ENCODE peak calls at places on chromosomes 16 and 17, in four cellular contexts. Y is GM12878, I is H1, J is HepG2. U is an unnamed sample. For H3K4me1, the result is how much of the 10 kb centered on the place peaks cover.

GRCh38 chr16:14527411-14528044 is 102.5 kb downstream of the PARN start:
- DNase-seq in I (no peak), Y (no peak), J (no peak), U (no peak)

GRCh38 chr17:18224053-18224427 is 1.4 kb upstream of the LLGL1 start:
- DNase-seq in I (no peak), Y (no peak), J (peak), U (no peak)

GRCh38 chr16:72860726-72861562 is 187.0 kb downstream of the ZFHX3 start:
- DNase-seq in Y (no peak), I (no peak), J (no peak), U (no peak)

GRCh38 chr17:35241520-35241919 is 1.4 kb upstream of the SLFN5 start:
- DNase-seq in Y (no peak), J (no peak), I (no peak), U (no peak)

GRCh38 chr17:69117855-69118758 is 23.6 kb downstream of the ABCA6 start:
- DNase-seq in I (no peak), Y (peak), J (no peak), U (no peak)

GRCh38 chr17:44049294-44050080 is 17.0 kb downstream of the LSM12 start:
- DNase-seq in I (no peak), J (no peak), Y (no peak), U (no peak)

GRCh38 chr17:82237083-82237745 is 8.4 kb downstream of the SLC16A3 start:
- DNase-seq in J (no peak), I (no peak), Y (no peak), U (no peak)

GRCh38 chr17:13025264-13025627 is 7.4 kb upstream of the ELAC2 start:
- DNase-seq in J (no peak), I (no peak), Y (no peak), U (no peak)

GRCh38 chr17:37339321-37339720 is 36.5 kb upstream of the C17orf78 start:
- DNase-seq in J (no peak), I (no peak), Y (no peak), U (no peak)

GRCh38 chr17:63840591-63841349 is 1.7 kb downstream of the SMARCD2 start:
- DNase-seq in Y (no peak), J (no peak), I (no peak), U (no peak)

GRCh38 chr16:87447323-87447722 is 45.5 kb downstream of the ZCCHC14 start:
- DNase-seq in Y (no peak), I (no peak), J (no peak), U (no peak)

GRCh38 chr16:55058576-55058975 is 127.9 kb downstream of the IRX5 start:
- DNase-seq in I (no peak), J (no peak), Y (no peak), U (no peak)

GRCh38 chr17:7922499-7923289 is 6.6 kb upstream of the RNF227 start:
- DNase-seq in J (no peak), Y (no peak), I (no peak), U (no peak)

GRCh38 chr17:17153709-17154108 is 52.4 kb downstream of the PLD6 start:
- DNase-seq in Y (no peak), I (no peak), J (no peak), U (no peak)

GRCh38 chr17:2089021-2089422 is 34.1 kb downstream of the HIC1 start:
- DNase-seq in J (no peak), I (no peak), Y (no peak), U (no peak)

GRCh38 chr17:78957076-78957475 is 22.6 kb downstream of the LGALS3BP start:
- DNase-seq in Y (no peak), I (no peak), J (no peak), U (no peak)

GRCh38 chr16:50598256-50598894 is 50.2 kb downstream of the NKD1 start:
- DNase-seq in Y (no peak), J (no peak), I (no peak), U (no peak)

GRCh38 chr17:19867094-19867653 is 562 bp downstream of the ULK2 start:
- DNase-seq in I (no peak), Y (no peak), J (peak), U (peak)

GRCh38 chr16:4661661-4662060 is 31.7 kb upstream of the NUDT16L1 start:
- DNase-seq in J (no peak), Y (no peak), I (no peak), U (no peak)

GRCh38 chr17:31015639-31016038 is 44.8 kb downstream of the RNF135 start:
- DNase-seq in J (no peak), Y (no peak), I (no peak), U (no peak)

GRCh38 chr17:65813306-65813705 is 251.9 kb upstream of the AXIN2 start:
- DNase-seq in Y (no peak), J (no peak), I (no peak), U (no peak)

GRCh38 chr17:33725675-33726271 is 432.7 kb upstream of the ASIC2 start:
- DNase-seq in J (peak), I (peak), Y (no peak), U (peak)

GRCh38 chr16:31873556-31874353 is at the start of gene ZNF267:
- DNase-seq in I (peak), J (peak), Y (peak), U (peak)

GRCh38 chr17:81482673-81483072 is 29.9 kb downstream of the ACTG1 start:
- DNase-seq in I (no peak), Y (no peak), J (no peak), U (no peak)

GRCh38 chr17:64196626-64197025 is 66.4 kb downstream of the TEX2 start:
- DNase-seq in I (no peak), Y (no peak), J (no peak), U (no peak)

GRCh38 chr17:50817142-50817751 is 18.1 kb upstream of the WFIKKN2 start:
- DNase-seq in J (no peak), Y (no peak), I (no peak), U (no peak)

GRCh38 chr16:27450836-27451341 is 48.9 kb downstream of the IL21R start:
- DNase-seq in Y (peak), J (no peak), I (no peak), U (no peak)
- H3K4me1 ChIP-seq in Y (half or more), J (under half), I (under half), U (under half)

DNA sequence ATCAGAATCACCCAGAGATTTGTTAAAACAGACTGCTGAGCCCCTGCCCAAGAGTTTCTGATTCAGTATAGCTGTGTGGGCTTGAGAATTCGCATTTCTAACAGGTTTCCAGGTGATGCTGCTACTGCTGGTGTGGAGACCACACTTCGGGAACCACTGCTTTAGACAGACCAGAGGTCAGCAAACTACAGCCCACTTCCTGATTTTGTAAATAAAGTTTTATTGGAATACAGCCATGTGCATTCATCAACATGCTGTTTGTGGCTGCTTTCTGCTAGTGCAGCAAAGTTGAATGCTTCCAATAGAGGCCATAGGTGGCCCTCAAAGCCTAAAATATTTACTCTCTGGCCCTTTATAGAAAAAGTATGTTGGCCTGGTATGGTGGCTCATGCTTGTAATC is 32.6 kb upstream of the CLEC19A start:
- DNase-seq in Y (no peak), J (no peak), I (no peak), U (no peak)
- TF ChIP-seq SUZ12 in Y (no peak), J (no peak), I (no peak), U (no peak)

GRCh38 chr16:24754543-24754942 is 25.1 kb downstream of the TNRC6A start:
- DNase-seq in Y (no peak), I (no peak), J (no peak), U (no peak)

GRCh38 chr16:24755201-24755874 is 25.9 kb downstream of the TNRC6A start:
- DNase-seq in J (no peak), I (no peak), Y (no peak), U (no peak)

GRCh38 chr16:24758373-24758772 is 28.9 kb downstream of the TNRC6A start:
- DNase-seq in I (no peak), Y (no peak), J (no peak), U (no peak)

GRCh38 chr16:24748242-24748641 is 18.8 kb downstream of the TNRC6A start:
- DNase-seq in J (no peak), Y (no peak), I (no peak), U (no peak)

DNA sequence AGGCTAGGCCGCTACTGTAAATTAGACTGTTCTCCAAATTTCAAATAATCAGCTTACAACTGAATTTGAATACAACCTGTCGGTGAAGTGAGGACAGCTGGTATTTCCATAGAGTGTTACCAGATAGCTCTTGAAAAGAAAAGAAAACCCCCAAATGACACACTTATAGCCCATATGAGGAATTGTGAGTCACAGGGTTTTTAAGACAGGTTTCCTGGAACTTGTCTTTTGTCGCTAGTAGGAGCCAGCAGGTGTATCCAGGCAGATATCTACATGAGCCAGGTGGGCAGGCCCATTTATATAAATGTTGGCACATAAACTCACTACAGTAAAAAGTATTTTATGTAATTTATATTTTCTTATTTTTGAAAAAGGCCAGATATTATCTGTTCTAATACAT is 24.0 kb downstream of the TNRC6A start:
- DNase-seq in I (no peak), Y (no peak), J (no peak), U (no peak)
- H3K4me1 ChIP-seq in I (under half), Y (under half), J (under half), U (under half)

GRCh38 chr16:66553223-66553622 is 847 bp downstream of the CKLF start:
- DNase-seq in Y (no peak), J (no peak), I (no peak), U (no peak)

GRCh38 chr16:66554021-66554420 is 1.6 kb downstream of the CKLF start:
- DNase-seq in J (no peak), Y (no peak), I (no peak), U (no peak)

GRCh38 chr16:66551362-66551761 is 1.0 kb upstream of the CKLF start:
- DNase-seq in J (peak), I (no peak), Y (peak), U (peak)

GRCh38 chr16:66552288-66553143 is at the start of gene CKLF:
- DNase-seq in Y (peak), I (peak), J (peak), U (no peak)

DNA sequence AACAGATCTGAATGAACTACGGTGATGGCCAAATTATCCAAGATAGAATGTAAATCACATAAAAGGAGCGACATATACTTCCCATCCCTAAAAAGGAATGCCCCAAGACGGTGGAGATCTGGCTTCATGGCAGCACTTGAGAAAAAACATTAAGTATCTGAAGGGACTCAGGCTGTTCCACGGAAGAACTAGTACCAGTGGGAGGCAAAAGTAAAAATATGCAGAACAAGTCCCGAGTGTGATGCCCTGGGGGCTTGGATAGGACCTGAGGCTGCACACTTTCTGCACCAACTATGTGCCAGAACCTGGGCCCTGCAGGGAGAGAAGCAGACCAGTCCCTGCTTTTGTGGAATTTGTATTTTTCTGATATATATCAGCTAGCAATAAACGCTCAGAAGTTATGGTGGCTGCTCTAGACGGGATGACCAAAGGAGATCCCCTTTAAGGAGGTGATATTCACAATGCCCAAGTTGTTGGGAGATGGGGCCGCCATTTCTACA is 538 bp upstream of the CKLF start:
- DNase-seq in Y (no peak), J (no peak), I (no peak), U (no peak)
- TF ChIP-seq SUZ12 in Y (no peak), J (no peak), I (no peak), U (no peak)

GRCh38 chr17:59439261-59439660 is 107.8 kb downstream of the YPEL2 start:
- DNase-seq in Y (no peak), J (no peak), I (no peak), U (no peak)
- H3K4me1 ChIP-seq in Y (under half), J (half or more), I (under half), U (under half)